ENCODE peak calls at places on chromosome 20, in seven cellular contexts. Z, G, I, M, J, O and X are unnamed samples.
A peak's percentile ranks its signal among the peaks of the same experiment; 100 is the strongest.

GRCh38 chr20:6104493-6105188 is 18.2 kb downstream of the FERMT1 start:
- DNase-seq in J (no peak), M (no peak), O (no peak), G (no peak), Z (no peak), I (no peak), X (no peak)

GRCh38 chr20:21096321-21097043 is 9.7 kb downstream of the LINC00237 start:
- DNase-seq in I (no peak), Z (peak; percentile 4), G (no peak), O (no peak), M (no peak), J (peak; percentile 54), X (no peak)

GRCh38 chr20:8074931-8075330 is 55.4 kb upstream of the TMX4 start:
- DNase-seq in J (no peak), O (no peak), G (no peak), I (no peak), Z (no peak), M (no peak), X (no peak)

GRCh38 chr20:39429716-39430115 is 467.6 kb downstream of the DHX35 start:
- DNase-seq in M (no peak), Z (no peak), I (no peak), O (no peak), J (peak; percentile 27), G (no peak), X (no peak)

GRCh38 chr20:1841554-1842140 is 53.6 kb upstream of the SIRPA start:
- DNase-seq in I (no peak), O (no peak), G (no peak), J (no peak), M (no peak), Z (no peak), X (peak; percentile 79)

GRCh38 chr20:3092611-3093379 is 8.3 kb upstream of the AVP start:
- DNase-seq in I (no peak), G (no peak), Z (no peak), M (no peak), J (peak; percentile 45), O (peak; percentile 36), X (no peak)

GRCh38 chr20:56816349-56816748 is 187.2 kb downstream of the TFAP2C start:
- DNase-seq in Z (no peak), I (no peak), J (no peak), G (no peak), O (no peak), M (no peak), X (no peak)

GRCh38 chr20:3168829-3169590 is 4.3 kb downstream of the LZTS3 start:
- DNase-seq in O (no peak), G (no peak), M (no peak), J (no peak), I (no peak), Z (no peak), X (no peak)

GRCh38 chr20:59154317-59155013 is 9.2 kb upstream of the ZNF831 start:
- DNase-seq in M (no peak), G (no peak), J (no peak), I (no peak), O (no peak), Z (no peak), X (no peak)

GRCh38 chr20:38932457-38933120 is 6.4 kb downstream of the FAM83D start:
- DNase-seq in M (no peak), J (no peak), O (no peak), G (no peak), Z (no peak), I (no peak), X (no peak)

GRCh38 chr20:50575869-50576720 is 65.9 kb downstream of the PTPN1 start:
- DNase-seq in J (peak; percentile 72), G (peak; percentile 76), M (no peak), Z (no peak), I (peak; percentile 56), O (peak; percentile 83), X (peak; percentile 57)

GRCh38 chr20:62319346-62319909 is 16.6 kb downstream of the ADRM1 start:
- DNase-seq in I (no peak), G (no peak), J (no peak), Z (no peak), O (no peak), M (no peak), X (no peak)
- H3K27ac ChIP-seq in I (no peak overlapping the region), G (peak overlapping the region; percentile 46), J (no peak overlapping the region), Z (peak overlapping the region; percentile 44), O (no peak overlapping the region), M (no peak overlapping the region), X (no peak overlapping the region)

GRCh38 chr20:13524339-13524738 is 114.4 kb downstream of the TASP1 start:
- DNase-seq in M (no peak), J (no peak), G (no peak), Z (no peak), I (no peak), O (no peak), X (no peak)
- H3K27ac ChIP-seq in M (no peak overlapping the region), J (no peak overlapping the region), G (no peak overlapping the region), Z (no peak overlapping the region), I (no peak overlapping the region), O (no peak overlapping the region), X (no peak overlapping the region)

GRCh38 chr20:31718952-31719643 is 3.6 kb downstream of the BCL2L1 start:
- DNase-seq in G (no peak), M (no peak), Z (no peak), J (no peak), O (no peak), I (no peak), X (no peak)

GRCh38 chr20:31716351-31716750 is 6.3 kb downstream of the BCL2L1 start:
- DNase-seq in J (no peak), O (no peak), M (no peak), Z (no peak), I (no peak), G (no peak), X (no peak)

GRCh38 chr20:31715766-31716165 is 6.9 kb downstream of the BCL2L1 start:
- DNase-seq in J (no peak), O (no peak), Z (no peak), M (no peak), I (no peak), G (no peak), X (no peak)

GRCh38 chr20:31716818-31717477 is 5.7 kb downstream of the BCL2L1 start:
- DNase-seq in O (no peak), G (no peak), J (no peak), I (no peak), Z (no peak), M (no peak), X (no peak)

GRCh38 chr20:31717478-31717946 is 5.2 kb downstream of the BCL2L1 start:
- DNase-seq in I (no peak), G (no peak), Z (no peak), O (no peak), J (no peak), M (no peak), X (no peak)
- H3K27ac ChIP-seq in I (peak overlapping the region; percentile 97), G (peak overlapping the region; percentile 99), Z (peak overlapping the region; percentile 64), O (peak overlapping the region; percentile 99), J (no peak overlapping the region), M (peak overlapping the region; percentile 98), X (peak overlapping the region; percentile 85)

GRCh38 chr20:17666491-17666890 is 15.6 kb downstream of the RRBP1 start:
- DNase-seq in M (no peak), I (no peak), J (no peak), G (no peak), Z (no peak), O (no peak), X (no peak)
- H3K27ac ChIP-seq in M (peak overlapping the region; percentile 0), I (no peak overlapping the region), J (no peak overlapping the region), G (peak overlapping the region; percentile 47), Z (no peak overlapping the region), O (no peak overlapping the region), X (no peak overlapping the region)

DNA sequence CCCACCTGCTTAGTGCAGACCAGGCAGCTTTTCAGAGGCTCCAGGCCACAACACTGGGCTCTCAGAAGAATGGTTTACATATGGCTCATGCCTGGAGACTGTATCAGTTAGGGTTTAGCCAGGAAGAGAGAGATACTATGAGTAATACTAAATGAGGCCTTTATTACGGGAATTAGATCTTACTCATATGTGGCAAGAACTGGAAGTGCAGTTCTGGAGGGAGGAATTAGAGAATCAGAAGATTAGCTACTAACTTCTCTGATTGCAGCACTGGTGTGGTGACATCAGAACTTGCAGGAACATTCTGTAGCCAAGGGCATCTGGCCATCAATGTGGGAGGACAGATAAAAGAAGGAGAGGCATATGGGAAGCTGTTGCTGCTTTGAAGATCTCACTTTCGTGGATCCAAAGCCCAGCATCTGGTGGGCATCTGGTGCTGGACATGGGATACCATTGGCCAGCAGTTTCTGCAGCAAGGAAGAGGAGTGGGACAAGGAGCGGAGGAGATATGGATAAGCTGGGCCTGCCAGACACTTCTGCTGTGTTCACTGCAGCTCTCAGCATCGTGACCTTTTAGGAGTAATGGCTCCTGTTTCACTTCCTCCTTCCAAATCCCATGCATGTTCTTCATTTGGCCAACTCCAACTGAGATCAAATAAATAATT is 248.5 kb downstream of the BTBD3 start:
- DNase-seq in Z (no peak), O (peak; percentile 81), M (no peak), J (no peak), I (no peak), G (peak; percentile 67), X (no peak)
- H3K27ac ChIP-seq in Z (no peak overlapping the region), O (peak overlapping the region; percentile 49), M (no peak overlapping the region), J (no peak overlapping the region), I (no peak overlapping the region), G (peak overlapping the region; percentile 71), X (no peak overlapping the region)

GRCh38 chr20:53040678-53041674 is 68.8 kb downstream of the TSHZ2 start:
- DNase-seq in G (no peak), M (no peak), Z (no peak), O (peak; percentile 31), I (peak; percentile 47), J (no peak), X (no peak)
- H3K27ac ChIP-seq in G (peak overlapping the region; percentile 19), M (peak overlapping the region; percentile 36), Z (no peak overlapping the region), O (peak overlapping the region; percentile 30), I (peak overlapping the region; percentile 3), J (no peak overlapping the region), X (no peak overlapping the region)

DNA sequence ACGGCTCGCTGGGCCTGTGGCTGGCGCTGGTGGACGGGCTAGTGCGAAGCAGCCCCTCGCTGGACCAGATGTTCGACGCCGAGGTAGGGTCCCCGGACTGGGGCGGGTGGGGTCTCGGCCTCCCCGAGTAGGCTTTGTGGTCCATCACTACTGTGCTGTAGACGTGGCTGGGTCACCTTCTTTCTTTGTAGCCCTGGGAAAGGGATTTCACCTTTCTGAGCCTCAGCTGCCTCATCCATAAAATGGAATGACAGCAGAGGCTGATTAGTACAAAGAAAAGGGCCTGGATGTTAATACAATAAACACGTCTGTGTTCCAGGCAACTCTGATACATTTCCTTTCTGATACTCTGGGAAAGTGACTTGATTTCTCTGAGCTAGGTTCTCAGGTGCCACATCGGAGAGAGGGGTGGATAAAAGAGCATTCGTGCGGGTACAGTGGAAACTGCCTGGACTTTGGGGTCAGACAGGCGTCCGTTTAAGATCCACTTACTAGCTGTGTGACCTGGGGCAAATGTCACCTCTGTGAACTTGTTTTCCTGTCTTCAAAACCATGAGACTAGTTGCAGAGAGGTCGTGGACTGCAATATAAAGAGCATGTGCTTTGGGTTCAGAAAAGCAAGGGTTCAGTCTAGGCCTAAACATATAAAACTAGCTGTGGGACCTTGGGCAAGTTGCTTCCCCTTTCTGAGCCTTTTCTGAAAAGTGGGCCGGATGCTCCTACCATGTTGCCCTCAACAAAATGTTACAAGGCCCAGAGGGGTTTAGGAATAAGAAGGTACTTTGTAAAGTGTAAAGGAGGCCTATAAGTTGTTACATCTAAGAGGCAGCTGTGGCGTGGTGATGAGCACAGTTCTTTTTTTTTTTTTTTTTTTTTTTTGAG is 896 bp downstream of the SYS1 start:
- DNase-seq in O (no peak), J (no peak), I (no peak), M (no peak), Z (no peak), G (no peak), X (no peak)
- H3K27ac ChIP-seq in O (peak overlapping the region; percentile 98), J (no peak overlapping the region), I (peak overlapping the region; percentile 97), M (peak overlapping the region; percentile 95), Z (peak overlapping the region; percentile 93), G (peak overlapping the region; percentile 95), X (peak overlapping the region; percentile 96)